ENCODE peak calls at places on chromosomes 11 and 22, in five cellular contexts. P is T-cell; F is CD4-positive, alpha-beta memory T cell; L is GM03348; A is NCI-H1436. C is an unnamed sample.

GRCh38 chr11:1762537-1763302 is 1.0 kb downstream of the CTSD start:
- DNase-seq in L (peak), F (no peak), A (no peak), P (no peak), C (peak)

GRCh38 chr22:39724857-39725256 is 154.3 kb downstream of the CACNA1I start:
- DNase-seq in L (no peak), F (no peak), A (no peak), P (no peak), C (peak)

GRCh38 chr11:111910637-111911562 is 670 bp downstream of the CRYAB start:
- DNase-seq in A (no peak), F (no peak), L (peak), P (no peak), C (no peak)

GRCh38 chr11:58770627-58771457 is 39.1 kb upstream of the GLYAT start:
- DNase-seq in P (no peak), A (no peak), L (peak), F (no peak), C (no peak)

GRCh38 chr11:2234963-2235362 is 35.4 kb downstream of the ASCL2 start:
- DNase-seq in A (no peak), F (no peak), L (no peak), P (no peak), C (no peak)

GRCh38 chr11:63866211-63866610 is 27.3 kb downstream of the MARK2 start:
- DNase-seq in A (no peak), F (peak), P (peak), L (peak), C (peak)

GRCh38 chr11:119783466-119784400 is 54.7 kb upstream of the NECTIN1 start:
- DNase-seq in L (no peak), F (no peak), A (no peak), P (no peak), C (no peak)

GRCh38 chr22:23259916-23260644 is 79.8 kb downstream of the BCR start:
- DNase-seq in L (no peak), F (no peak), A (no peak), P (no peak), C (no peak)

GRCh38 chr11:118916842-118917388 is 8.8 kb downstream of the BCL9L start:
- DNase-seq in L (peak), F (no peak), A (no peak), P (no peak), C (no peak)

GRCh38 chr11:69992026-69992425 is 86.1 kb upstream of the ANO1 start:
- DNase-seq in F (no peak), A (no peak), P (no peak), L (no peak), C (no peak)

GRCh38 chr11:55714982-55715888 is 53.2 kb downstream of the OR4C6 start:
- DNase-seq in F (no peak), L (no peak), A (no peak), P (no peak), C (no peak)

C was measured in upper lobe of right lung.